ENCODE peak calls at places on chromosomes 6 and 20, in nine cellular contexts. One of them, this sample, is unnamed.

GRCh38 chr20:49938173-49939163 is 2.3 kb downstream of the RNF114 start:
- DNase-seq in heart right ventricle: peak; percentile 71
- DNase-seq in heart left ventricle: peak; percentile 69
- DNase-seq in suprapubic skin: peak; percentile 78
- DNase-seq in HCT116: no peak
- DNase-seq in upper lobe of right lung: no peak
- DNase-seq in AG04450: peak; percentile 65
- DNase-seq in fibroblast of lung: peak; percentile 80
- DNase-seq in CD8-positive, alpha-beta T cell: no peak
- DNase-seq in this sample: peak; percentile 60

GRCh38 chr6:74075323-74075722 is 379.3 kb downstream of the CD109 start:
- DNase-seq in CD8-positive, alpha-beta T cell: no peak
- DNase-seq in AG04450: no peak
- DNase-seq in heart left ventricle: peak; percentile 47
- DNase-seq in suprapubic skin: peak; percentile 73
- DNase-seq in HCT116: no peak
- DNase-seq in fibroblast of lung: peak; percentile 79
- DNase-seq in upper lobe of right lung: no peak
- DNase-seq in heart right ventricle: peak; percentile 32
- DNase-seq in this sample: peak; percentile 77

GRCh38 chr6:151087861-151088598 is 151.7 kb upstream of the AKAP12 start:
- DNase-seq in heart left ventricle: peak; percentile 81
- DNase-seq in upper lobe of right lung: no peak
- DNase-seq in suprapubic skin: no peak
- DNase-seq in HCT116: no peak
- DNase-seq in CD8-positive, alpha-beta T cell: no peak
- DNase-seq in AG04450: no peak
- DNase-seq in heart right ventricle: peak; percentile 67
- DNase-seq in fibroblast of lung: peak; percentile 97
- DNase-seq in this sample: peak; percentile 54

GRCh38 chr20:56731041-56731440 is 101.9 kb downstream of the TFAP2C start:
- DNase-seq in heart right ventricle: no peak
- DNase-seq in upper lobe of right lung: no peak
- DNase-seq in fibroblast of lung: no peak
- DNase-seq in heart left ventricle: no peak
- DNase-seq in suprapubic skin: no peak
- DNase-seq in CD8-positive, alpha-beta T cell: no peak
- DNase-seq in AG04450: no peak
- DNase-seq in HCT116: no peak
- DNase-seq in this sample: no peak

GRCh38 chr6:149867876-149868640 is 3.9 kb upstream of the LRP11 start:
- DNase-seq in suprapubic skin: no peak
- DNase-seq in heart right ventricle: no peak
- DNase-seq in heart left ventricle: no peak
- DNase-seq in CD8-positive, alpha-beta T cell: no peak
- DNase-seq in HCT116: no peak
- DNase-seq in fibroblast of lung: no peak
- DNase-seq in upper lobe of right lung: no peak
- DNase-seq in AG04450: no peak
- DNase-seq in this sample: no peak

GRCh38 chr6:93418448-93419303 is 683 bp downstream of the EPHA7 start:
- DNase-seq in heart right ventricle: peak; percentile 18
- DNase-seq in upper lobe of right lung: peak; percentile 66
- DNase-seq in suprapubic skin: peak; percentile 54
- DNase-seq in fibroblast of lung: peak; percentile 54
- DNase-seq in HCT116: no peak
- DNase-seq in heart left ventricle: peak; percentile 45
- DNase-seq in CD8-positive, alpha-beta T cell: no peak
- DNase-seq in AG04450: no peak
- DNase-seq in this sample: peak; percentile 26

GRCh38 chr6:134034478-134034877 is 17.9 kb downstream of the SLC2A12 start:
- DNase-seq in suprapubic skin: no peak
- DNase-seq in heart left ventricle: no peak
- DNase-seq in heart right ventricle: no peak
- DNase-seq in upper lobe of right lung: no peak
- DNase-seq in fibroblast of lung: no peak
- DNase-seq in AG04450: no peak
- DNase-seq in HCT116: no peak
- DNase-seq in CD8-positive, alpha-beta T cell: no peak
- DNase-seq in this sample: no peak

GRCh38 chr6:125739364-125739763 is 10.1 kb upstream of the HEY2 start:
- DNase-seq in heart right ventricle: no peak
- DNase-seq in AG04450: no peak
- DNase-seq in HCT116: no peak
- DNase-seq in fibroblast of lung: no peak
- DNase-seq in CD8-positive, alpha-beta T cell: no peak
- DNase-seq in heart left ventricle: no peak
- DNase-seq in upper lobe of right lung: no peak
- DNase-seq in suprapubic skin: no peak
- DNase-seq in this sample: no peak

GRCh38 chr6:14518515-14519217 is 401.1 kb downstream of the CD83 start:
- DNase-seq in fibroblast of lung: no peak
- DNase-seq in heart right ventricle: peak; percentile 38
- DNase-seq in AG04450: no peak
- DNase-seq in suprapubic skin: no peak
- DNase-seq in upper lobe of right lung: no peak
- DNase-seq in heart left ventricle: peak; percentile 25
- DNase-seq in CD8-positive, alpha-beta T cell: no peak
- DNase-seq in HCT116: no peak
- DNase-seq in this sample: peak; percentile 26

GRCh38 chr6:123091091-123091895 is 95.3 kb downstream of the CLVS2 start:
- DNase-seq in AG04450: no peak
- DNase-seq in suprapubic skin: no peak
- DNase-seq in upper lobe of right lung: no peak
- DNase-seq in HCT116: no peak
- DNase-seq in fibroblast of lung: peak; percentile 55
- DNase-seq in heart left ventricle: no peak
- DNase-seq in heart right ventricle: no peak
- DNase-seq in CD8-positive, alpha-beta T cell: no peak
- DNase-seq in this sample: peak; percentile 73

GRCh38 chr20:44069203-44069931 is 117.6 kb downstream of the JPH2 start:
- DNase-seq in heart right ventricle: no peak
- DNase-seq in heart left ventricle: no peak
- DNase-seq in upper lobe of right lung: peak; percentile 66
- DNase-seq in fibroblast of lung: peak; percentile 18
- DNase-seq in suprapubic skin: no peak
- DNase-seq in AG04450: no peak
- DNase-seq in CD8-positive, alpha-beta T cell: peak; percentile 67
- DNase-seq in HCT116: no peak
- DNase-seq in this sample: no peak

GRCh38 chr6:143052282-143052681 is 8.4 kb upstream of the AIG1 start:
- DNase-seq in AG04450: no peak
- DNase-seq in heart right ventricle: no peak
- DNase-seq in CD8-positive, alpha-beta T cell: no peak
- DNase-seq in HCT116: no peak
- DNase-seq in upper lobe of right lung: no peak
- DNase-seq in heart left ventricle: no peak
- DNase-seq in suprapubic skin: no peak
- DNase-seq in fibroblast of lung: no peak
- DNase-seq in this sample: no peak

GRCh38 chr20:54476336-54476928 is 1.0 kb downstream of the DOK5 start:
- DNase-seq in heart left ventricle: no peak
- DNase-seq in upper lobe of right lung: no peak
- DNase-seq in suprapubic skin: peak; percentile 52
- DNase-seq in HCT116: no peak
- DNase-seq in fibroblast of lung: no peak
- DNase-seq in CD8-positive, alpha-beta T cell: no peak
- DNase-seq in AG04450: no peak
- DNase-seq in heart right ventricle: peak; percentile 36
- DNase-seq in this sample: no peak

GRCh38 chr6:40912158-40912946 is 126.7 kb downstream of the UNC5CL start:
- DNase-seq in AG04450: no peak
- DNase-seq in CD8-positive, alpha-beta T cell: no peak
- DNase-seq in upper lobe of right lung: no peak
- DNase-seq in HCT116: no peak
- DNase-seq in fibroblast of lung: peak; percentile 23
- DNase-seq in heart right ventricle: peak; percentile 57
- DNase-seq in suprapubic skin: no peak
- DNase-seq in heart left ventricle: peak; percentile 61
- DNase-seq in this sample: no peak

GRCh38 chr20:2693286-2693995 is 861 bp downstream of the EBF4 start:
- DNase-seq in HCT116: no peak
- DNase-seq in CD8-positive, alpha-beta T cell: peak; percentile 37
- DNase-seq in upper lobe of right lung: peak; percentile 73
- DNase-seq in AG04450: no peak
- DNase-seq in fibroblast of lung: peak; percentile 5
- DNase-seq in heart right ventricle: peak; percentile 12
- DNase-seq in heart left ventricle: peak; percentile 47
- DNase-seq in suprapubic skin: peak; percentile 65
- DNase-seq in this sample: peak; percentile 51

GRCh38 chr6:111444794-111445193 is 38.2 kb downstream of the REV3L start:
- DNase-seq in heart left ventricle: no peak
- DNase-seq in suprapubic skin: no peak
- DNase-seq in upper lobe of right lung: no peak
- DNase-seq in AG04450: no peak
- DNase-seq in CD8-positive, alpha-beta T cell: no peak
- DNase-seq in HCT116: no peak
- DNase-seq in fibroblast of lung: no peak
- DNase-seq in heart right ventricle: no peak
- DNase-seq in this sample: no peak

GRCh38 chr20:25526446-25526845 is 58.9 kb downstream of the NINL start:
- DNase-seq in HCT116: no peak
- DNase-seq in fibroblast of lung: no peak
- DNase-seq in heart left ventricle: no peak
- DNase-seq in suprapubic skin: no peak
- DNase-seq in CD8-positive, alpha-beta T cell: no peak
- DNase-seq in heart right ventricle: no peak
- DNase-seq in AG04450: no peak
- DNase-seq in upper lobe of right lung: no peak
- DNase-seq in this sample: no peak

GRCh38 chr6:43944908-43945777 is 175.1 kb downstream of the VEGFA start:
- DNase-seq in CD8-positive, alpha-beta T cell: no peak
- DNase-seq in suprapubic skin: no peak
- DNase-seq in heart left ventricle: no peak
- DNase-seq in fibroblast of lung: no peak
- DNase-seq in upper lobe of right lung: no peak
- DNase-seq in heart right ventricle: no peak
- DNase-seq in AG04450: no peak
- DNase-seq in HCT116: no peak
- DNase-seq in this sample: no peak

GRCh38 chr6:68741501-68742343 is 106.6 kb downstream of the ADGRB3 start:
- DNase-seq in fibroblast of lung: peak; percentile 34
- DNase-seq in heart right ventricle: no peak
- DNase-seq in upper lobe of right lung: no peak
- DNase-seq in HCT116: no peak
- DNase-seq in CD8-positive, alpha-beta T cell: no peak
- DNase-seq in suprapubic skin: no peak
- DNase-seq in heart left ventricle: no peak
- DNase-seq in AG04450: no peak
- DNase-seq in this sample: no peak

GRCh38 chr6:93393554-93394074 is 25.7 kb downstream of the EPHA7 start:
- DNase-seq in fibroblast of lung: no peak
- DNase-seq in HCT116: no peak
- DNase-seq in AG04450: no peak
- DNase-seq in heart left ventricle: no peak
- DNase-seq in CD8-positive, alpha-beta T cell: no peak
- DNase-seq in suprapubic skin: no peak
- DNase-seq in heart right ventricle: no peak
- DNase-seq in upper lobe of right lung: no peak
- DNase-seq in this sample: no peak

GRCh38 chr6:167811689-167812487 is 14.8 kb upstream of the AFDN start:
- DNase-seq in HCT116: no peak
- DNase-seq in CD8-positive, alpha-beta T cell: no peak
- DNase-seq in upper lobe of right lung: no peak
- DNase-seq in heart left ventricle: no peak
- DNase-seq in AG04450: no peak
- DNase-seq in suprapubic skin: no peak
- DNase-seq in heart right ventricle: no peak
- DNase-seq in fibroblast of lung: no peak
- DNase-seq in this sample: no peak
- TF ChIP-seq CTCF in HCT116: no peak
- TF ChIP-seq CTCF in CD8-positive, alpha-beta T cell: no peak
- TF ChIP-seq CTCF in upper lobe of right lung: no peak
- TF ChIP-seq CTCF in heart left ventricle: no peak
- TF ChIP-seq CTCF in AG04450: no peak
- TF ChIP-seq CTCF in suprapubic skin: no peak
- TF ChIP-seq CTCF in heart right ventricle: no peak
- TF ChIP-seq CTCF in fibroblast of lung: no peak
- TF ChIP-seq CTCF in this sample: no peak

DNA sequence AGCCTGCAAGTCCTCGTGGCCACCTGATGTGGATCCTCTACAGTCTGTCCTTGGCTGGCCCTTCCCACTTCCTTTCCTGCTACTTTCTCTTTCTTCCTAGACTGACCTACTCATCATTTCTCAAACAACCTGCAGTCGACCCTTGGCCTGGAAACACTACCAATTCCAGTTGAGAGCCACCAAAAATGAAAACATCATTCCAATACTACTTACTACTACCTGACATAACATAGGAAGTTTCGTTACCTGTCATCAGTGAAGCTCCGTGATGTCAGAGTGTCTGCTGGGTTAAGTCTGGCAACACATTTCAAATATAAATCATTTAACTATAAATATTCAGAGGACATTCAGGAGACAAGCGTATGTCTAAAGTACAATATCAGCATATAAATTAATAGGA is 13.8 kb downstream of the GZF1 start:
- DNase-seq in upper lobe of right lung: no peak
- DNase-seq in heart left ventricle: no peak
- DNase-seq in fibroblast of lung: no peak
- DNase-seq in HCT116: no peak
- DNase-seq in AG04450: no peak
- DNase-seq in suprapubic skin: no peak
- DNase-seq in CD8-positive, alpha-beta T cell: no peak
- DNase-seq in heart right ventricle: no peak
- DNase-seq in this sample: no peak
- H3K27ac ChIP-seq in upper lobe of right lung: no peak overlapping the region
- H3K27ac ChIP-seq in heart left ventricle: no peak overlapping the region
- H3K27ac ChIP-seq in fibroblast of lung: no peak overlapping the region
- H3K27ac ChIP-seq in HCT116: no peak overlapping the region
- H3K27ac ChIP-seq in AG04450: no peak overlapping the region
- H3K27ac ChIP-seq in suprapubic skin: no peak overlapping the region
- H3K27ac ChIP-seq in CD8-positive, alpha-beta T cell: no peak overlapping the region
- H3K27ac ChIP-seq in heart right ventricle: no peak overlapping the region
- H3K27ac ChIP-seq in this sample: no peak overlapping the region

GRCh38 chr6:65927141-65927540 is 220.1 kb upstream of the EYS start:
- DNase-seq in HCT116: no peak
- DNase-seq in heart left ventricle: no peak
- DNase-seq in fibroblast of lung: no peak
- DNase-seq in AG04450: no peak
- DNase-seq in suprapubic skin: no peak
- DNase-seq in CD8-positive, alpha-beta T cell: no peak
- DNase-seq in upper lobe of right lung: no peak
- DNase-seq in heart right ventricle: no peak
- DNase-seq in this sample: no peak
- TF ChIP-seq CTCF in HCT116: no peak
- TF ChIP-seq CTCF in heart left ventricle: no peak
- TF ChIP-seq CTCF in fibroblast of lung: no peak
- TF ChIP-seq CTCF in AG04450: no peak
- TF ChIP-seq CTCF in suprapubic skin: no peak
- TF ChIP-seq CTCF in CD8-positive, alpha-beta T cell: no peak
- TF ChIP-seq CTCF in upper lobe of right lung: no peak
- TF ChIP-seq CTCF in heart right ventricle: no peak
- TF ChIP-seq CTCF in this sample: no peak

DNA sequence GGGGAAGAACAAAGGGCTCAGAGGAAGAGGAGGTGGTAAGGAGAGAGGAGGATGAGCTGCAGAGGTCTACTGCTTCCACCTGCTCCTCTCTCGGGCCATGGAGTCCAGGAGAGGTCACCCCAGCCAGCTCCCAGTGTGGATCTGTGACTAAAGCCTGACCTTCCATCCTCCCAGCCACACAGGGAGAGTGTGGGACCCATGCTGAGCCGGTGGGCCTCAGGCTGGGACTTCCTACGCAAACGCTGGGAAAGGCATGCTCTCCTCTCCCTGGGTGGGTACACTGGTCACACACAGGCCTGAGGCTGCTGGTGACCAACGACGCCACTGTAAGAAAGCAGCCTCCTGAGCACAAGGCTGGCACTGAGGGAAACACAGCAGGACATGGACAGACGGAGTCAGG is 111.3 kb downstream of the PREX1 start:
- DNase-seq in suprapubic skin: no peak
- DNase-seq in CD8-positive, alpha-beta T cell: no peak
- DNase-seq in AG04450: no peak
- DNase-seq in HCT116: no peak
- DNase-seq in fibroblast of lung: no peak
- DNase-seq in heart left ventricle: no peak
- DNase-seq in heart right ventricle: no peak
- DNase-seq in upper lobe of right lung: no peak
- DNase-seq in this sample: no peak
- H3K27ac ChIP-seq in suprapubic skin: no peak overlapping the region
- H3K27ac ChIP-seq in CD8-positive, alpha-beta T cell: peak overlapping the region; percentile 50
- H3K27ac ChIP-seq in AG04450: no peak overlapping the region
- H3K27ac ChIP-seq in HCT116: no peak overlapping the region
- H3K27ac ChIP-seq in fibroblast of lung: no peak overlapping the region
- H3K27ac ChIP-seq in heart left ventricle: no peak overlapping the region
- H3K27ac ChIP-seq in heart right ventricle: no peak overlapping the region
- H3K27ac ChIP-seq in upper lobe of right lung: peak overlapping the region; percentile 32
- H3K27ac ChIP-seq in this sample: no peak overlapping the region

This sample was measured in uterus.